ENCODE peak calls at places on chromosomes 7 and 10, in eight cellular contexts. A, M, H, U, K, P, B and W are unnamed samples.

GRCh38 chr10:27783660-27784059 is 38.0 kb upstream of the MKX start:
- DNase-seq in A (no peak), M (peak; percentile 60), H (peak; percentile 44), U (peak; percentile 21), K (no peak), P (no peak), B (no peak), W (peak; percentile 9)

GRCh38 chr10:7071421-7071820 is 339.4 kb downstream of the SFMBT2 start:
- DNase-seq in A (no peak), M (no peak), H (no peak), U (no peak), K (no peak), P (no peak), B (no peak), W (no peak)

GRCh38 chr7:142790565-142790964 is 19.8 kb downstream of the PRSS2 start:
- DNase-seq in A (no peak), M (no peak), H (no peak), U (no peak), K (no peak), P (no peak), B (no peak), W (no peak)

GRCh38 chr7:42913591-42913990 is 1.7 kb upstream of the C7orf25 start:
- DNase-seq in A (no peak), M (no peak), H (no peak), U (no peak), K (no peak), P (no peak), B (no peak), W (no peak)

GRCh38 chr10:105085980-105086379 is 444.9 kb downstream of the SORCS3 start:
- DNase-seq in A (no peak), M (no peak), H (no peak), U (no peak), K (no peak), P (no peak), B (no peak), W (no peak)

GRCh38 chr7:148262721-148263229 is 327.8 kb upstream of the C7orf33 start:
- DNase-seq in A (peak; percentile 74), M (peak; percentile 42), H (peak; percentile 70), U (peak; percentile 24), K (peak; percentile 33), P (peak; percentile 52), B (peak; percentile 46), W (peak; percentile 6)

GRCh38 chr10:94260455-94260854 is 102.3 kb downstream of the NOC3L start:
- DNase-seq in A (no peak), M (no peak), H (no peak), U (no peak), K (no peak), P (no peak), B (no peak), W (no peak)

GRCh38 chr10:26221571-26221970 is 5.0 kb downstream of the GAD2 start:
- DNase-seq in A (no peak), M (no peak), H (no peak), U (no peak), K (no peak), P (no peak), B (no peak), W (no peak)

GRCh38 chr10:75469018-75469616 is 37.7 kb downstream of the LRMDA start:
- DNase-seq in A (peak; percentile 74), M (peak; percentile 97), H (no peak), U (peak; percentile 95), K (no peak), P (peak; percentile 57), B (peak; percentile 42), W (peak; percentile 95)

GRCh38 chr7:113159746-113160339 is 41.5 kb upstream of the SMIM30 start:
- DNase-seq in A (no peak), M (peak; percentile 50), H (peak; percentile 23), U (peak; percentile 20), K (peak; percentile 85), P (no peak), B (no peak), W (peak; percentile 20)

GRCh38 chr7:50208335-50208982 is 96.1 kb upstream of the IKZF1 start:
- DNase-seq in A (no peak), M (no peak), H (peak; percentile 53), U (no peak), K (no peak), P (no peak), B (no peak), W (no peak)